ENCODE peak calls at places on chromosomes 1 and 21, in ten cellular contexts. L is WERI-Rb-1, M is psoas muscle, K is PC-3, V is kidney, P is left ventricle myocardium inferior, X is heart left ventricle, A is kidney epithelial cell, J is fibroblast of mammary gland, O is body of pancreas. Q is an unnamed sample.
A peak's percentile ranks its signal among the peaks of the same experiment; 100 is the strongest.

GRCh38 chr1:36464605-36465393 is 615 bp upstream of the MRPS15 start:
- DNase-seq in V (no peak), A (no peak), K (no peak), P (no peak), J (peak; percentile 28), L (no peak), O (peak; percentile 16), M (no peak), X (no peak), Q (no peak)

GRCh38 chr1:177936016-177936415 is 33.8 kb downstream of the SEC16B start:
- DNase-seq in A (no peak), K (no peak), L (no peak), J (no peak), X (no peak), M (no peak), P (no peak), V (no peak), O (no peak), Q (no peak)

GRCh38 chr1:23719162-23719820 is 24.0 kb upstream of the ELOA start:
- DNase-seq in A (no peak), O (peak; percentile 34), V (no peak), J (peak; percentile 79), M (peak; percentile 79), L (no peak), X (no peak), P (no peak), K (peak; percentile 16), Q (peak; percentile 39)

GRCh38 chr1:2136836-2137235 is 57.7 kb downstream of the FAAP20 start:
- DNase-seq in X (no peak), K (no peak), V (no peak), L (no peak), M (no peak), O (no peak), P (peak; percentile 8), J (no peak), A (no peak), Q (no peak)

GRCh38 chr1:153533689-153534201 is 2.0 kb downstream of the S100A6 start:
- DNase-seq in P (peak; percentile 44), A (peak; percentile 81), L (peak; percentile 85), M (peak; percentile 74), J (peak; percentile 96), V (peak; percentile 80), X (peak; percentile 46), K (peak; percentile 97), O (no peak), Q (peak; percentile 82)

GRCh38 chr1:38045431-38046332 is 911 bp downstream of the POU3F1 start:
- DNase-seq in K (no peak), V (peak; percentile 80), O (peak; percentile 45), L (peak; percentile 49), J (no peak), P (no peak), A (no peak), X (no peak), M (peak; percentile 66), Q (no peak)

GRCh38 chr1:168683871-168684270 is 45.1 kb downstream of the DPT start:
- DNase-seq in A (no peak), O (no peak), P (no peak), J (no peak), M (no peak), L (peak; percentile 64), K (no peak), V (no peak), X (no peak), Q (no peak)

GRCh38 chr1:20028726-20029125 is 41.3 kb upstream of the PLA2G5 start:
- DNase-seq in V (no peak), O (no peak), P (peak; percentile 17), X (no peak), A (no peak), L (no peak), M (no peak), J (no peak), K (no peak), Q (no peak)

GRCh38 chr1:145884675-145885074 is 991 bp downstream of the ANKRD35 start:
- DNase-seq in K (no peak), L (no peak), X (no peak), V (no peak), J (peak; percentile 91), A (no peak), M (no peak), P (no peak), O (no peak), Q (peak; percentile 65)

GRCh38 chr1:62207187-62207586 is 12.5 kb downstream of the L1TD1 start:
- DNase-seq in O (no peak), A (no peak), L (no peak), M (no peak), J (no peak), K (no peak), X (no peak), V (no peak), P (no peak), Q (no peak)

GRCh38 chr21:33355355-33355754 is 30.6 kb downstream of the IFNAR1 start:
- DNase-seq in L (no peak), X (no peak), J (no peak), K (no peak), A (no peak), M (no peak), O (no peak), P (no peak), V (no peak), Q (no peak)

GRCh38 chr1:91596474-91596873 is 95.8 kb downstream of the CDC7 start:
- DNase-seq in M (no peak), A (no peak), P (no peak), L (no peak), K (peak; percentile 27), O (no peak), V (no peak), J (peak; percentile 56), X (no peak), Q (peak; percentile 54)

GRCh38 chr1:243882276-243882675 is 32.2 kb upstream of the AKT3 start:
- DNase-seq in P (no peak), A (no peak), X (no peak), L (no peak), M (no peak), V (no peak), J (peak; percentile 71), O (no peak), K (peak; percentile 34), Q (peak; percentile 71)

GRCh38 chr1:212957546-212957945 is 7.2 kb downstream of the VASH2 start:
- DNase-seq in V (no peak), L (no peak), M (no peak), P (no peak), X (no peak), J (no peak), A (no peak), O (no peak), K (no peak), Q (no peak)

GRCh38 chr21:46111193-46111571 is 13.3 kb downstream of the COL6A2 start:
- DNase-seq in P (no peak), M (peak; percentile 49), A (no peak), V (peak; percentile 64), X (no peak), L (peak; percentile 8), J (no peak), O (no peak), K (no peak), Q (no peak)

GRCh38 chr1:58942759-58943191 is 158.9 kb upstream of the JUN start:
- DNase-seq in M (no peak), A (no peak), P (no peak), K (peak; percentile 79), L (no peak), V (no peak), X (no peak), J (no peak), O (peak; percentile 54), Q (no peak)

GRCh38 chr1:39109653-39110052 is 83.5 kb downstream of the NDUFS5 start:
- DNase-seq in J (no peak), V (no peak), L (no peak), X (no peak), K (no peak), M (no peak), O (no peak), P (no peak), A (no peak), Q (no peak)

GRCh38 chr1:15231714-15232201 is 15.3 kb upstream of the FHAD1 start:
- DNase-seq in A (no peak), M (no peak), V (no peak), K (no peak), X (no peak), J (no peak), O (no peak), P (no peak), L (no peak), Q (no peak)

GRCh38 chr1:117370509-117370908 is 3.3 kb downstream of the MAN1A2 start:
- DNase-seq in P (no peak), K (no peak), J (no peak), L (no peak), O (no peak), V (no peak), A (no peak), X (no peak), M (no peak), Q (no peak)
- H3K4me3 ChIP-seq in P (peak overlapping the region; percentile 91), K (peak overlapping the region; percentile 91), J (no peak overlapping the region), L (no peak overlapping the region), O (peak overlapping the region; percentile 57), V (peak overlapping the region; percentile 84), A (peak overlapping the region; percentile 26), X (no peak overlapping the region), M (peak overlapping the region; percentile 71), Q (no peak overlapping the region)

GRCh38 chr1:104019675-104020049 is 270.0 kb downstream of the AMY1C start:
- DNase-seq in P (no peak), A (no peak), V (no peak), K (no peak), M (no peak), J (no peak), L (no peak), X (no peak), O (no peak), Q (no peak)

GRCh38 chr1:104018922-104019674 is 269.4 kb downstream of the AMY1C start:
- DNase-seq in X (no peak), A (no peak), O (no peak), K (no peak), J (no peak), P (no peak), M (no peak), L (no peak), V (no peak), Q (no peak)
- TF ChIP-seq CTCF in X (no peak), A (no peak), O (no peak), K (no peak), J (no peak), P (no peak), M (no peak), L (no peak), V (no peak), Q (no peak)

DNA sequence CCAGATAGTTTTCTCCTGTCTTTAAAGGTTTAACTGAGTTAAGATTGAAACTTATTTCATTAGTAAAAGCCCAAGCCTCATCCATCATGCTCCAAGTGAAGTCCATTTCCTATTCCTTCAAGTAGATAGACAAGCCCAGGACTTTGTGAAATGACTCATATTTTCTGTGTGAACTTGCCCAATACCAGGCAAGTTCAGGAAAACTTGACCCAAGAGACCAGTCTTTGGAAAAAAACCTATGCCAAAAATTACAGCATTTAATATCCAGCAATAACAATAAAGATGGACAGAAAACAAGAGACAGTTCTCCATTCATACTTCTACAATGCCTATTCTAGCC is 405 bp upstream of the RAB29 start:
- DNase-seq in O (no peak), A (no peak), J (peak; percentile 81), X (no peak), V (no peak), P (no peak), K (peak; percentile 39), L (no peak), M (no peak), Q (peak; percentile 85)
- H3K4me3 ChIP-seq in O (no peak overlapping the region), A (peak overlapping the region; percentile 93), J (peak overlapping the region; percentile 95), X (peak overlapping the region; percentile 79), V (peak overlapping the region; percentile 86), P (peak overlapping the region; percentile 85), K (peak overlapping the region; percentile 92), L (peak overlapping the region; percentile 70), M (peak overlapping the region; percentile 83), Q (no peak overlapping the region)

GRCh38 chr1:7705908-7706216 is 65.2 kb upstream of the VAMP3 start:
- DNase-seq in M (no peak), P (no peak), A (no peak), L (no peak), X (no peak), O (no peak), K (peak; percentile 7), V (no peak), J (no peak), Q (no peak)
- TF ChIP-seq CTCF in M (no peak), P (no peak), A (no peak), L (no peak), X (no peak), O (no peak), K (no peak), V (no peak), J (no peak), Q (no peak)